ENCODE peak calls at places on chromosome 18, in nine cellular contexts. One of them, this sample, is unnamed.

GRCh38 chr18:26802330-26803200 is 62.9 kb downstream of the AQP4 start:
- DNase-seq in stomach: no peak
- DNase-seq in sigmoid colon: no peak
- DNase-seq in upper lobe of left lung: no peak
- DNase-seq in K562: no peak
- DNase-seq in A549: no peak
- DNase-seq in ovary: no peak
- DNase-seq in H1: no peak
- DNase-seq in SK-N-SH: peak; percentile 6
- DNase-seq in this sample: no peak

GRCh38 chr18:54284967-54285785 is 15.9 kb downstream of the POLI start:
- DNase-seq in stomach: no peak
- DNase-seq in sigmoid colon: no peak
- DNase-seq in upper lobe of left lung: no peak
- DNase-seq in K562: peak; percentile 6
- DNase-seq in A549: no peak
- DNase-seq in ovary: no peak
- DNase-seq in H1: no peak
- DNase-seq in SK-N-SH: no peak
- DNase-seq in this sample: no peak

GRCh38 chr18:58253871-58254270 is 209.8 kb downstream of the NEDD4L start:
- DNase-seq in stomach: no peak
- DNase-seq in sigmoid colon: no peak
- DNase-seq in upper lobe of left lung: no peak
- DNase-seq in K562: no peak
- DNase-seq in A549: no peak
- DNase-seq in ovary: no peak
- DNase-seq in H1: no peak
- DNase-seq in SK-N-SH: no peak
- DNase-seq in this sample: no peak

GRCh38 chr18:11412790-11413189 is 196.6 kb upstream of the SLC35G4 start:
- DNase-seq in stomach: no peak
- DNase-seq in sigmoid colon: no peak
- DNase-seq in upper lobe of left lung: no peak
- DNase-seq in K562: no peak
- DNase-seq in A549: no peak
- DNase-seq in ovary: no peak
- DNase-seq in H1: no peak
- DNase-seq in SK-N-SH: no peak
- DNase-seq in this sample: no peak

GRCh38 chr18:62324917-62325805 is at the start of gene TNFRSF11A:
- DNase-seq in stomach: peak; percentile 77
- DNase-seq in sigmoid colon: no peak
- DNase-seq in upper lobe of left lung: peak; percentile 61
- DNase-seq in K562: peak; percentile 77
- DNase-seq in A549: peak; percentile 38
- DNase-seq in ovary: no peak
- DNase-seq in H1: no peak
- DNase-seq in SK-N-SH: peak; percentile 88
- DNase-seq in this sample: no peak

GRCh38 chr18:48756511-48757226 is 194.1 kb downstream of the SMAD7 start:
- DNase-seq in stomach: no peak
- DNase-seq in sigmoid colon: no peak
- DNase-seq in upper lobe of left lung: no peak
- DNase-seq in K562: no peak
- DNase-seq in A549: no peak
- DNase-seq in ovary: no peak
- DNase-seq in H1: no peak
- DNase-seq in SK-N-SH: no peak
- DNase-seq in this sample: no peak

GRCh38 chr18:62829936-62830335 is 114.6 kb downstream of the PHLPP1 start:
- DNase-seq in stomach: no peak
- DNase-seq in sigmoid colon: no peak
- DNase-seq in upper lobe of left lung: no peak
- DNase-seq in K562: peak; percentile 18
- DNase-seq in A549: no peak
- DNase-seq in ovary: no peak
- DNase-seq in H1: no peak
- DNase-seq in SK-N-SH: no peak
- DNase-seq in this sample: no peak

GRCh38 chr18:52504589-52504988 is 164.6 kb downstream of the DCC start:
- DNase-seq in stomach: no peak
- DNase-seq in sigmoid colon: no peak
- DNase-seq in upper lobe of left lung: no peak
- DNase-seq in K562: no peak
- DNase-seq in A549: no peak
- DNase-seq in ovary: no peak
- DNase-seq in H1: no peak
- DNase-seq in SK-N-SH: no peak
- DNase-seq in this sample: no peak

GRCh38 chr18:32470136-32470712 is 458 bp downstream of the GAREM1 start:
- DNase-seq in stomach: peak; percentile 45
- DNase-seq in sigmoid colon: peak; percentile 79
- DNase-seq in upper lobe of left lung: peak; percentile 44
- DNase-seq in K562: no peak
- DNase-seq in A549: peak; percentile 12
- DNase-seq in ovary: peak; percentile 62
- DNase-seq in H1: no peak
- DNase-seq in SK-N-SH: no peak
- DNase-seq in this sample: no peak

DNA sequence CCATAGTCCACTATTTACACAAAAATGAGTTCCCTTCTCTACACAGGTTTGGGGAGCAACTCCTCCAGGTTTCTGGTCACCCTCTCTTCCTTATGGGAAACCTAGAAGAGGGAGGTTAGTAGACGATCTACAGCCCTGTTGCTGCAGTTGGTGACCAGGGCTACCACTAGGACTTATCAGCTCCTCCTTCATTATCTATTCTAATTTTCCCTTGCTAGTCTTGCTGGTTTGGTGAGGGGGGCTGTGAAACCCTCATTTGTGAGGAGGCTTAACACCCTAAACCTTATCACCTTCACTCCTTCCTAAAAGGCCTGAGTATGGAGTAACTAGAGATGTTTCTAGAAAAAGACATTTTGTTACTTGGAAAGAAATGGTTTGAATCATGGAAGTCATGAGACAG is 2.9 kb upstream of the WDR7 start:
- DNase-seq in stomach: no peak
- DNase-seq in sigmoid colon: no peak
- DNase-seq in upper lobe of left lung: no peak
- DNase-seq in K562: no peak
- DNase-seq in A549: no peak
- DNase-seq in ovary: no peak
- DNase-seq in H1: no peak
- DNase-seq in SK-N-SH: no peak
- DNase-seq in this sample: no peak
- H3K4me3 ChIP-seq in stomach: no peak overlapping the region
- H3K4me3 ChIP-seq in sigmoid colon: no peak overlapping the region
- H3K4me3 ChIP-seq in upper lobe of left lung: no peak overlapping the region
- H3K4me3 ChIP-seq in K562: no peak overlapping the region
- H3K4me3 ChIP-seq in A549: no peak overlapping the region
- H3K4me3 ChIP-seq in ovary: no peak overlapping the region
- H3K4me3 ChIP-seq in H1: no peak overlapping the region
- H3K4me3 ChIP-seq in SK-N-SH: no peak overlapping the region
- H3K4me3 ChIP-seq in this sample: no peak overlapping the region

DNA sequence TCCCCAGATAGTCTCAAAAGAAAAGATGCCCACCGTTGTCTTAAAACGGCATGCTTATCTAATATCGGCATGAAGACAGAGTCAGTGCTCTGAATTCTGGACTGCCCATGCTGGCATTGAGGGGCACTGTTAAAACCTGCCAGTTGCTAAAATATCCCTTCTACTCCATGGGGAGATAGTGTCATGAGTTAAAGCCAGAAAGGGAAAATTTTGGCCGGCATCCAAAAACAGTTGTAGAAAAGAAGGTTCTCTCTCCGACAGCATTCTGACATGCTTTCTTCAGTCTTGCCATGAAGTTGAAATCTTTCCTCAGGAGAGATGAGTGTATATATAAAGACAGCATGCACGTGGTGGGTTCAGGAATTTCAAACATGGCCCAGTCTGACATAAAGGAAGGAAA is 401.3 kb upstream of the PIK3C3 start:
- DNase-seq in stomach: no peak
- DNase-seq in sigmoid colon: no peak
- DNase-seq in upper lobe of left lung: no peak
- DNase-seq in K562: no peak
- DNase-seq in A549: no peak
- DNase-seq in ovary: no peak
- DNase-seq in H1: no peak
- DNase-seq in SK-N-SH: no peak
- DNase-seq in this sample: peak; percentile 21
- TF ChIP-seq EP300 in stomach: no peak
- TF ChIP-seq EP300 in sigmoid colon: no peak
- TF ChIP-seq EP300 in upper lobe of left lung: no peak
- TF ChIP-seq EP300 in K562: no peak
- TF ChIP-seq EP300 in A549: no peak
- TF ChIP-seq EP300 in ovary: no peak
- TF ChIP-seq EP300 in H1: no peak
- TF ChIP-seq EP300 in SK-N-SH: no peak
- TF ChIP-seq EP300 in this sample: no peak

GRCh38 chr18:44804033-44804432 is 123.3 kb downstream of the SETBP1 start:
- DNase-seq in stomach: no peak
- DNase-seq in sigmoid colon: no peak
- DNase-seq in upper lobe of left lung: no peak
- DNase-seq in K562: no peak
- DNase-seq in A549: no peak
- DNase-seq in ovary: no peak
- DNase-seq in H1: no peak
- DNase-seq in SK-N-SH: no peak
- DNase-seq in this sample: no peak

GRCh38 chr18:44802508-44802907 is 121.8 kb downstream of the SETBP1 start:
- DNase-seq in stomach: no peak
- DNase-seq in sigmoid colon: no peak
- DNase-seq in upper lobe of left lung: no peak
- DNase-seq in K562: no peak
- DNase-seq in A549: no peak
- DNase-seq in ovary: no peak
- DNase-seq in H1: no peak
- DNase-seq in SK-N-SH: no peak
- DNase-seq in this sample: no peak

GRCh38 chr18:44799422-44800421 is 119.0 kb downstream of the SETBP1 start:
- DNase-seq in stomach: no peak
- DNase-seq in sigmoid colon: no peak
- DNase-seq in upper lobe of left lung: no peak
- DNase-seq in K562: no peak
- DNase-seq in A549: no peak
- DNase-seq in ovary: no peak
- DNase-seq in H1: no peak
- DNase-seq in SK-N-SH: no peak
- DNase-seq in this sample: no peak

GRCh38 chr18:44803019-44803650 is 122.4 kb downstream of the SETBP1 start:
- DNase-seq in stomach: peak; percentile 78
- DNase-seq in sigmoid colon: peak; percentile 97
- DNase-seq in upper lobe of left lung: peak; percentile 43
- DNase-seq in K562: no peak
- DNase-seq in A549: no peak
- DNase-seq in ovary: no peak
- DNase-seq in H1: no peak
- DNase-seq in SK-N-SH: no peak
- DNase-seq in this sample: no peak

DNA sequence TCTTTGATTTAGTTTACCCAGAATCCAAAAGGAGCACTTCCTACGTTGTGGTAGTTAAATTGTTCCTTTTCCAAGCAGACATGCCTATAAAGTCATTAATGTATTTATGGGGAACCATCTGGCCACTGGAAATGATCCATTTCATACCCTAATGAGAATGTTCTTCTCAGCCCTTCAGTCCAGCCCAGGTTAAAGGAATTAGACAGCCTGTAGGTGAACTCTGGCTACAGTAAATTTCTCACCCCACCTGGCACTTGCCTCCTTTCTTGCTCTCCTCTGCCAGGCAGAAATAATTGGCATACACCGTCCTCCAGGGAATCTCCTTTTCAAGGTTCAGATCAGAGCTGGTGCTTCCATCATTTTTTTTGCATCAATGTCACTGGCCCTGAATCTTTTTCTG is 121.1 kb downstream of the SETBP1 start:
- DNase-seq in stomach: no peak
- DNase-seq in sigmoid colon: no peak
- DNase-seq in upper lobe of left lung: no peak
- DNase-seq in K562: no peak
- DNase-seq in A549: no peak
- DNase-seq in ovary: no peak
- DNase-seq in H1: no peak
- DNase-seq in SK-N-SH: no peak
- DNase-seq in this sample: no peak
- H3K4me1 ChIP-seq in stomach: peaks cover 93% of the 10 kb centered on the region
- H3K4me1 ChIP-seq in sigmoid colon: peaks cover 68% of the 10 kb centered on the region
- H3K4me1 ChIP-seq in upper lobe of left lung: peaks cover 12% of the 10 kb centered on the region
- H3K4me1 ChIP-seq in K562: no peaks in the 10 kb centered on the region
- H3K4me1 ChIP-seq in A549: no peaks in the 10 kb centered on the region
- H3K4me1 ChIP-seq in ovary: peaks cover 6% of the 10 kb centered on the region
- H3K4me1 ChIP-seq in H1: peaks cover 5% of the 10 kb centered on the region
- H3K4me1 ChIP-seq in SK-N-SH: peaks cover 8% of the 10 kb centered on the region
- H3K4me1 ChIP-seq in this sample: peaks cover 55% of the 10 kb centered on the region

GRCh38 chr18:34261865-34262780 is 37.4 kb upstream of the NOL4 start:
- DNase-seq in stomach: no peak
- DNase-seq in sigmoid colon: no peak
- DNase-seq in upper lobe of left lung: no peak
- DNase-seq in K562: no peak
- DNase-seq in A549: no peak
- DNase-seq in ovary: no peak
- DNase-seq in H1: no peak
- DNase-seq in SK-N-SH: no peak
- DNase-seq in this sample: no peak
- H3K4me3 ChIP-seq in stomach: no peak overlapping the region
- H3K4me3 ChIP-seq in sigmoid colon: no peak overlapping the region
- H3K4me3 ChIP-seq in upper lobe of left lung: no peak overlapping the region
- H3K4me3 ChIP-seq in K562: no peak overlapping the region
- H3K4me3 ChIP-seq in A549: no peak overlapping the region
- H3K4me3 ChIP-seq in ovary: no peak overlapping the region
- H3K4me3 ChIP-seq in H1: no peak overlapping the region
- H3K4me3 ChIP-seq in SK-N-SH: no peak overlapping the region
- H3K4me3 ChIP-seq in this sample: no peak overlapping the region

DNA sequence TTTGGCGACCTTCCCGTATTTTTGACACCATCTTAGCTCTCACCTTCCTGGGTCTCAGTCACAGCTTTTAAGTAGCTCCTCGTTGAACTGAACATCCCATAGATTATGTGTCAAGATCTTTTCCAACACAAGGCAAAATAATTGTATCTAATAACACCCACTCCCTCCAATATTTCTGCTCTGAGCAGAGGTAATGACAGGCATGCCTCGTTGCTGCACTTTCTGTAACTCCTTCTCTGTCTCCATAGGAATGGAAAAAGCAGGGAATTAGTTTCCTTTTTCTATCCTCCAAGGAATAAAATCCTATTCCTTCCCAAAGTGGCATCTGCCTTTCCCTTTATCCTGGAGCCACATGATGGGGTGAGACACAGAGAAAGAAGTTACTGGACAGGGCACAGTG is 174.0 kb upstream of the CDH20 start:
- DNase-seq in stomach: no peak
- DNase-seq in sigmoid colon: no peak
- DNase-seq in upper lobe of left lung: no peak
- DNase-seq in K562: no peak
- DNase-seq in A549: no peak
- DNase-seq in ovary: no peak
- DNase-seq in H1: no peak
- DNase-seq in SK-N-SH: no peak
- DNase-seq in this sample: no peak
- TF ChIP-seq EP300 in stomach: no peak
- TF ChIP-seq EP300 in sigmoid colon: no peak
- TF ChIP-seq EP300 in upper lobe of left lung: no peak
- TF ChIP-seq EP300 in K562: no peak
- TF ChIP-seq EP300 in A549: no peak
- TF ChIP-seq EP300 in ovary: no peak
- TF ChIP-seq EP300 in H1: no peak
- TF ChIP-seq EP300 in SK-N-SH: no peak
- TF ChIP-seq EP300 in this sample: no peak

This sample was measured in esophagus muscularis mucosa.